ENCODE peak calls at places on chromosomes 3 and 15, in nine cellular contexts. One of them, this sample, is unnamed.
A peak's percentile ranks its signal among the peaks of the same experiment; 100 is the strongest.

GRCh38 chr15:74604983-74605809 is 10.4 kb upstream of the CLK3 start:
- DNase-seq in colonic mucosa: no peak
- DNase-seq in HL-60: no peak
- DNase-seq in uterus: no peak
- DNase-seq in left ventricle myocardium inferior: no peak
- DNase-seq in kidney epithelial cell: no peak
- DNase-seq in Caco-2: no peak
- DNase-seq in dorsolateral prefrontal cortex: no peak
- DNase-seq in A549: no peak
- DNase-seq in this sample: no peak

GRCh38 chr3:59573911-59574310 is 524.1 kb upstream of the CFAP20DC start:
- DNase-seq in colonic mucosa: peak; percentile 22
- DNase-seq in HL-60: no peak
- DNase-seq in uterus: peak; percentile 77
- DNase-seq in left ventricle myocardium inferior: peak; percentile 24
- DNase-seq in kidney epithelial cell: no peak
- DNase-seq in Caco-2: no peak
- DNase-seq in dorsolateral prefrontal cortex: peak; percentile 89
- DNase-seq in A549: peak; percentile 22
- DNase-seq in this sample: no peak

GRCh38 chr3:88807471-88808090 is 299.8 kb upstream of the EPHA3 start:
- DNase-seq in colonic mucosa: no peak
- DNase-seq in HL-60: no peak
- DNase-seq in uterus: no peak
- DNase-seq in left ventricle myocardium inferior: no peak
- DNase-seq in kidney epithelial cell: peak; percentile 70
- DNase-seq in Caco-2: no peak
- DNase-seq in dorsolateral prefrontal cortex: no peak
- DNase-seq in A549: no peak
- DNase-seq in this sample: peak; percentile 21

GRCh38 chr15:36643551-36643950 is 64.1 kb downstream of the CDIN1 start:
- DNase-seq in colonic mucosa: no peak
- DNase-seq in HL-60: no peak
- DNase-seq in uterus: no peak
- DNase-seq in left ventricle myocardium inferior: no peak
- DNase-seq in kidney epithelial cell: no peak
- DNase-seq in Caco-2: no peak
- DNase-seq in dorsolateral prefrontal cortex: no peak
- DNase-seq in A549: no peak
- DNase-seq in this sample: no peak

GRCh38 chr3:143538577-143538981 is 309.7 kb downstream of the SLC9A9 start:
- DNase-seq in colonic mucosa: no peak
- DNase-seq in HL-60: no peak
- DNase-seq in uterus: no peak
- DNase-seq in left ventricle myocardium inferior: no peak
- DNase-seq in kidney epithelial cell: no peak
- DNase-seq in Caco-2: no peak
- DNase-seq in dorsolateral prefrontal cortex: no peak
- DNase-seq in A549: no peak
- DNase-seq in this sample: peak; percentile 17

GRCh38 chr15:68542771-68543544 is 35.8 kb upstream of the CORO2B start:
- DNase-seq in colonic mucosa: peak; percentile 42
- DNase-seq in HL-60: no peak
- DNase-seq in uterus: peak; percentile 90
- DNase-seq in left ventricle myocardium inferior: no peak
- DNase-seq in kidney epithelial cell: no peak
- DNase-seq in Caco-2: no peak
- DNase-seq in dorsolateral prefrontal cortex: no peak
- DNase-seq in A549: no peak
- DNase-seq in this sample: peak; percentile 86

GRCh38 chr3:25424238-25425013 is 3.6 kb upstream of the RARB start:
- DNase-seq in colonic mucosa: no peak
- DNase-seq in HL-60: no peak
- DNase-seq in uterus: peak; percentile 67
- DNase-seq in left ventricle myocardium inferior: no peak
- DNase-seq in kidney epithelial cell: no peak
- DNase-seq in Caco-2: peak; percentile 36
- DNase-seq in dorsolateral prefrontal cortex: no peak
- DNase-seq in A549: peak; percentile 91
- DNase-seq in this sample: no peak

GRCh38 chr3:126126811-126127431 is 43.0 kb upstream of the SLC41A3 start:
- DNase-seq in colonic mucosa: peak; percentile 10
- DNase-seq in HL-60: no peak
- DNase-seq in uterus: peak; percentile 11
- DNase-seq in left ventricle myocardium inferior: peak; percentile 10
- DNase-seq in kidney epithelial cell: no peak
- DNase-seq in Caco-2: peak; percentile 17
- DNase-seq in dorsolateral prefrontal cortex: peak; percentile 11
- DNase-seq in A549: no peak
- DNase-seq in this sample: no peak

GRCh38 chr3:177220136-177220974 is 23.1 kb upstream of the TBL1XR1 start:
- DNase-seq in colonic mucosa: no peak
- DNase-seq in HL-60: no peak
- DNase-seq in uterus: no peak
- DNase-seq in left ventricle myocardium inferior: no peak
- DNase-seq in kidney epithelial cell: no peak
- DNase-seq in Caco-2: no peak
- DNase-seq in dorsolateral prefrontal cortex: no peak
- DNase-seq in A549: no peak
- DNase-seq in this sample: no peak

GRCh38 chr15:94230886-94231727 is at the start of gene MCTP2:
- DNase-seq in colonic mucosa: peak; percentile 92
- DNase-seq in HL-60: peak; percentile 86
- DNase-seq in uterus: peak; percentile 54
- DNase-seq in left ventricle myocardium inferior: peak; percentile 69
- DNase-seq in kidney epithelial cell: peak; percentile 68
- DNase-seq in Caco-2: peak; percentile 86
- DNase-seq in dorsolateral prefrontal cortex: no peak
- DNase-seq in A549: peak; percentile 11
- DNase-seq in this sample: peak; percentile 50

GRCh38 chr15:49320337-49320736 is 102.7 kb upstream of the FGF7 start:
- DNase-seq in colonic mucosa: no peak
- DNase-seq in HL-60: no peak
- DNase-seq in uterus: no peak
- DNase-seq in left ventricle myocardium inferior: no peak
- DNase-seq in kidney epithelial cell: no peak
- DNase-seq in Caco-2: no peak
- DNase-seq in dorsolateral prefrontal cortex: no peak
- DNase-seq in A549: no peak
- DNase-seq in this sample: no peak

GRCh38 chr3:196471551-196471950 is 32.0 kb downstream of the RNF168 start:
- DNase-seq in colonic mucosa: no peak
- DNase-seq in HL-60: no peak
- DNase-seq in uterus: no peak
- DNase-seq in left ventricle myocardium inferior: no peak
- DNase-seq in kidney epithelial cell: no peak
- DNase-seq in Caco-2: no peak
- DNase-seq in dorsolateral prefrontal cortex: no peak
- DNase-seq in A549: no peak
- DNase-seq in this sample: peak; percentile 34

GRCh38 chr3:171173732-171174131 is 147.2 kb upstream of the SLC2A2 start:
- DNase-seq in colonic mucosa: no peak
- DNase-seq in HL-60: peak; percentile 25
- DNase-seq in uterus: no peak
- DNase-seq in left ventricle myocardium inferior: peak; percentile 25
- DNase-seq in kidney epithelial cell: no peak
- DNase-seq in Caco-2: no peak
- DNase-seq in dorsolateral prefrontal cortex: peak; percentile 92
- DNase-seq in A549: no peak
- DNase-seq in this sample: no peak

GRCh38 chr15:57060799-57061198 is 142.4 kb downstream of the TCF12 start:
- DNase-seq in colonic mucosa: no peak
- DNase-seq in HL-60: no peak
- DNase-seq in uterus: no peak
- DNase-seq in left ventricle myocardium inferior: no peak
- DNase-seq in kidney epithelial cell: peak; percentile 71
- DNase-seq in Caco-2: no peak
- DNase-seq in dorsolateral prefrontal cortex: peak; percentile 59
- DNase-seq in A549: peak; percentile 31
- DNase-seq in this sample: peak; percentile 44

GRCh38 chr15:63155486-63155885 is 1.8 kb downstream of the RPS27L start:
- DNase-seq in colonic mucosa: no peak
- DNase-seq in HL-60: no peak
- DNase-seq in uterus: no peak
- DNase-seq in left ventricle myocardium inferior: no peak
- DNase-seq in kidney epithelial cell: no peak
- DNase-seq in Caco-2: no peak
- DNase-seq in dorsolateral prefrontal cortex: no peak
- DNase-seq in A549: no peak
- DNase-seq in this sample: no peak
- H3K4me3 ChIP-seq in colonic mucosa: peak overlapping the region; percentile 79
- H3K4me3 ChIP-seq in HL-60: no peak overlapping the region
- H3K4me3 ChIP-seq in uterus: no peak overlapping the region
- H3K4me3 ChIP-seq in left ventricle myocardium inferior: peak overlapping the region; percentile 78
- H3K4me3 ChIP-seq in kidney epithelial cell: peak overlapping the region; percentile 78
- H3K4me3 ChIP-seq in Caco-2: no peak overlapping the region
- H3K4me3 ChIP-seq in dorsolateral prefrontal cortex: no peak overlapping the region
- H3K4me3 ChIP-seq in A549: peak overlapping the region; percentile 74
- H3K4me3 ChIP-seq in this sample: peak overlapping the region; percentile 79

GRCh38 chr3:100635273-100635701 is 25.9 kb downstream of the ADGRG7 start:
- DNase-seq in colonic mucosa: peak; percentile 56
- DNase-seq in HL-60: no peak
- DNase-seq in uterus: no peak
- DNase-seq in left ventricle myocardium inferior: no peak
- DNase-seq in kidney epithelial cell: no peak
- DNase-seq in Caco-2: peak; percentile 87
- DNase-seq in dorsolateral prefrontal cortex: no peak
- DNase-seq in A549: no peak
- DNase-seq in this sample: no peak

GRCh38 chr3:100640633-100641032 is 31.2 kb downstream of the ADGRG7 start:
- DNase-seq in colonic mucosa: no peak
- DNase-seq in HL-60: no peak
- DNase-seq in uterus: no peak
- DNase-seq in left ventricle myocardium inferior: no peak
- DNase-seq in kidney epithelial cell: no peak
- DNase-seq in Caco-2: no peak
- DNase-seq in dorsolateral prefrontal cortex: no peak
- DNase-seq in A549: no peak
- DNase-seq in this sample: no peak

GRCh38 chr3:100634493-100635272 is 25.3 kb downstream of the ADGRG7 start:
- DNase-seq in colonic mucosa: peak; percentile 74
- DNase-seq in HL-60: no peak
- DNase-seq in uterus: no peak
- DNase-seq in left ventricle myocardium inferior: no peak
- DNase-seq in kidney epithelial cell: no peak
- DNase-seq in Caco-2: peak; percentile 84
- DNase-seq in dorsolateral prefrontal cortex: no peak
- DNase-seq in A549: peak; percentile 63
- DNase-seq in this sample: no peak

GRCh38 chr3:100641471-100642032 is 32.2 kb downstream of the ADGRG7 start:
- DNase-seq in colonic mucosa: no peak
- DNase-seq in HL-60: no peak
- DNase-seq in uterus: no peak
- DNase-seq in left ventricle myocardium inferior: no peak
- DNase-seq in kidney epithelial cell: no peak
- DNase-seq in Caco-2: no peak
- DNase-seq in dorsolateral prefrontal cortex: no peak
- DNase-seq in A549: no peak
- DNase-seq in this sample: no peak

DNA sequence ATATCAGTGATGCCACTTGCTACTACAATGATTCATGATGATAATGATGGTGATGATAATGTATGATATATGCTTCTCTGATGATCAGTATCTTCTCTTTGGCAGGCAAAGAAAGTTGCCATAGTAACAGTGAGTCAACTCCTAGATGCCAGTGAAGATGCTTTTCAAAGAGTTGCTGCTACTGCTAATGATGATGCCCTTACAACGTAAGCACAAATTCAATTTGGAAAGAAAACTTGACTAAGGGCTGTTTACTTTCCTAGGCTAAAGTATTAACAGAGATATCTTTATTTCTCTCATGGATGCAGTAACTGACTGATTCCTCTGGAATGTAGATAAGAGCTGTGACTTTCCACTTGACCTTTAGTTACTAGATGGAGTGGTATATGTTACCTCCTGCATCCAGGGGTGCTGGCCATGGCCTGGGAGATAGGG is 27.8 kb downstream of the ADGRG7 start:
- DNase-seq in colonic mucosa: no peak
- DNase-seq in HL-60: no peak
- DNase-seq in uterus: no peak
- DNase-seq in left ventricle myocardium inferior: no peak
- DNase-seq in kidney epithelial cell: no peak
- DNase-seq in Caco-2: no peak
- DNase-seq in dorsolateral prefrontal cortex: no peak
- DNase-seq in A549: peak; percentile 62
- DNase-seq in this sample: no peak
- TF ChIP-seq CTCF in colonic mucosa: no peak
- TF ChIP-seq CTCF in HL-60: no peak
- TF ChIP-seq CTCF in uterus: no peak
- TF ChIP-seq CTCF in left ventricle myocardium inferior: no peak
- TF ChIP-seq CTCF in kidney epithelial cell: no peak
- TF ChIP-seq CTCF in Caco-2: no peak
- TF ChIP-seq CTCF in dorsolateral prefrontal cortex: no peak
- TF ChIP-seq CTCF in A549: no peak
- TF ChIP-seq CTCF in this sample: no peak

GRCh38 chr3:134244921-134245320 is 5.7 kb downstream of the RYK start:
- DNase-seq in colonic mucosa: no peak
- DNase-seq in HL-60: no peak
- DNase-seq in uterus: no peak
- DNase-seq in left ventricle myocardium inferior: no peak
- DNase-seq in kidney epithelial cell: no peak
- DNase-seq in Caco-2: no peak
- DNase-seq in dorsolateral prefrontal cortex: no peak
- DNase-seq in A549: no peak
- DNase-seq in this sample: no peak
- H3K4me3 ChIP-seq in colonic mucosa: no peak overlapping the region
- H3K4me3 ChIP-seq in HL-60: no peak overlapping the region
- H3K4me3 ChIP-seq in uterus: no peak overlapping the region
- H3K4me3 ChIP-seq in left ventricle myocardium inferior: no peak overlapping the region
- H3K4me3 ChIP-seq in kidney epithelial cell: no peak overlapping the region
- H3K4me3 ChIP-seq in Caco-2: no peak overlapping the region
- H3K4me3 ChIP-seq in dorsolateral prefrontal cortex: no peak overlapping the region
- H3K4me3 ChIP-seq in A549: no peak overlapping the region
- H3K4me3 ChIP-seq in this sample: no peak overlapping the region

GRCh38 chr3:48536116-48536515 is 20.5 kb downstream of the PFKFB4 start:
- DNase-seq in colonic mucosa: no peak
- DNase-seq in HL-60: no peak
- DNase-seq in uterus: no peak
- DNase-seq in left ventricle myocardium inferior: no peak
- DNase-seq in kidney epithelial cell: no peak
- DNase-seq in Caco-2: no peak
- DNase-seq in dorsolateral prefrontal cortex: no peak
- DNase-seq in A549: no peak
- DNase-seq in this sample: no peak

GRCh38 chr3:48535578-48535977 is 21.0 kb downstream of the PFKFB4 start:
- DNase-seq in colonic mucosa: no peak
- DNase-seq in HL-60: no peak
- DNase-seq in uterus: no peak
- DNase-seq in left ventricle myocardium inferior: no peak
- DNase-seq in kidney epithelial cell: no peak
- DNase-seq in Caco-2: no peak
- DNase-seq in dorsolateral prefrontal cortex: no peak
- DNase-seq in A549: no peak
- DNase-seq in this sample: no peak

GRCh38 chr3:48536787-48537186 is 19.8 kb downstream of the PFKFB4 start:
- DNase-seq in colonic mucosa: no peak
- DNase-seq in HL-60: no peak
- DNase-seq in uterus: no peak
- DNase-seq in left ventricle myocardium inferior: no peak
- DNase-seq in kidney epithelial cell: no peak
- DNase-seq in Caco-2: no peak
- DNase-seq in dorsolateral prefrontal cortex: no peak
- DNase-seq in A549: no peak
- DNase-seq in this sample: no peak

GRCh38 chr3:48532271-48532973 is 24.2 kb downstream of the PFKFB4 start:
- DNase-seq in colonic mucosa: no peak
- DNase-seq in HL-60: no peak
- DNase-seq in uterus: no peak
- DNase-seq in left ventricle myocardium inferior: no peak
- DNase-seq in kidney epithelial cell: no peak
- DNase-seq in Caco-2: no peak
- DNase-seq in dorsolateral prefrontal cortex: peak; percentile 39
- DNase-seq in A549: no peak
- DNase-seq in this sample: no peak

GRCh38 chr3:48532974-48533337 is 23.6 kb downstream of the PFKFB4 start:
- DNase-seq in colonic mucosa: no peak
- DNase-seq in HL-60: no peak
- DNase-seq in uterus: no peak
- DNase-seq in left ventricle myocardium inferior: no peak
- DNase-seq in kidney epithelial cell: no peak
- DNase-seq in Caco-2: no peak
- DNase-seq in dorsolateral prefrontal cortex: no peak
- DNase-seq in A549: no peak
- DNase-seq in this sample: no peak
- TF ChIP-seq CTCF in colonic mucosa: no peak
- TF ChIP-seq CTCF in HL-60: no peak
- TF ChIP-seq CTCF in uterus: no peak
- TF ChIP-seq CTCF in left ventricle myocardium inferior: no peak
- TF ChIP-seq CTCF in kidney epithelial cell: no peak
- TF ChIP-seq CTCF in Caco-2: no peak
- TF ChIP-seq CTCF in dorsolateral prefrontal cortex: no peak
- TF ChIP-seq CTCF in A549: no peak
- TF ChIP-seq CTCF in this sample: no peak